ENCODE peak calls at places on chromosomes 4 and X, in nine cellular contexts. Y is hepatocyte, B is neural progenitor cell, E is GM23338, O is HCT116, Z is H9, P is K562, J is OCI-LY7, I is GM23248. C is an unnamed sample.

GRCh38 chrX:102154900-102155805 is 624 bp downstream of the BEX5 start:
- DNase-seq in I (peak; percentile 8), O (no peak), E (peak; percentile 11), B (peak; percentile 1), Y (no peak), P (no peak), J (no peak), Z (peak; percentile 26), C (peak; percentile 47)

GRCh38 chr4:106898621-106899230 is 137.4 kb downstream of the DKK2 start:
- DNase-seq in B (peak; percentile 82), I (peak; percentile 84), E (peak; percentile 85), P (peak; percentile 50), J (peak; percentile 51), O (peak; percentile 51), Z (peak; percentile 27), Y (peak; percentile 84), C (peak; percentile 77)

GRCh38 chrX:1496076-1496475 is 40.9 kb downstream of the P2RY8 start:
- DNase-seq in P (no peak), J (peak; percentile 46), I (no peak), Y (no peak), O (no peak), Z (no peak), E (no peak), B (no peak), C (no peak)

GRCh38 chr4:147453561-147454141 is 27.2 kb upstream of the EDNRA start:
- DNase-seq in P (peak; percentile 1), E (peak; percentile 32), I (peak; percentile 10), J (no peak), Y (peak; percentile 24), B (no peak), O (peak; percentile 39), Z (no peak), C (no peak)

GRCh38 chr4:48896845-48897244 is 9.7 kb downstream of the OCIAD2 start:
- DNase-seq in B (no peak), Z (no peak), O (no peak), I (no peak), Y (no peak), J (peak; percentile 13), E (no peak), P (peak; percentile 49), C (no peak)

GRCh38 chrX:50594788-50595187 is 124.2 kb upstream of the DGKK start:
- DNase-seq in I (no peak), J (no peak), E (peak; percentile 86), Y (no peak), P (no peak), B (peak; percentile 44), O (no peak), Z (peak; percentile 76), C (no peak)

GRCh38 chr4:47373174-47373573 is 90.3 kb downstream of the COMMD8 start:
- DNase-seq in O (no peak), I (no peak), B (no peak), J (no peak), Z (no peak), E (no peak), Y (no peak), P (no peak), C (no peak)

GRCh38 chrX:69069876-69070275 is 95.4 kb downstream of the PJA1 start:
- DNase-seq in E (no peak), I (no peak), Z (no peak), P (no peak), J (no peak), O (no peak), Y (no peak), B (no peak), C (no peak)

GRCh38 chr4:113958766-113959540 is 20.5 kb downstream of the ARSJ start:
- DNase-seq in J (no peak), Z (no peak), E (no peak), Y (peak; percentile 69), B (no peak), O (peak; percentile 90), I (peak; percentile 88), P (no peak), C (no peak)

DNA sequence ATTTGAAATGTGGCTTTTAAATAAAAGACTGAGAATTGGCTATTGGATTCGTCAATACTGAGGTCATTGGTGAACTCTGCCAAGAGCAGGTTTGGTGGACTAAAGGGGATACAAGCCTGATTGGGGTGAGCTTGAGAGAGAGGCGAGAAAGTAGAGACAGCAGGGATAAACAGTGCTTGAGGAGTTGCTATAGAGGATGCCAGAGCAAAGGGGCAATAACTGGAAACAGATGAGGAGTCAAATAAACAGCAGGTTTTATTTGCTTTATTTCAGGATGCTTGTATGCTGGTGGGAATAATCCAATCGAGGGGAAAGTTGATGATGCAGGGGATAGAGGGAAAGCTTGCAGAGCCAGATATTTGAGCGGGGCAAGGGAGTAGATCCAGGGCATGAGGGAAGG is 24.0 kb upstream of the ANXA3 start:
- DNase-seq in I (no peak), O (no peak), B (no peak), J (no peak), P (no peak), Y (no peak), Z (no peak), E (no peak), C (no peak)
- H2AFZ ChIP-seq in I (no peak overlapping the region), O (no peak overlapping the region), B (no peak overlapping the region), J (no peak overlapping the region), P (no peak overlapping the region), Y (no peak overlapping the region), Z (no peak overlapping the region), E (no peak overlapping the region), C (no peak overlapping the region)

GRCh38 chr4:76210502-76210901 is 3.1 kb downstream of the SCARB2 start:
- DNase-seq in O (no peak), I (peak; percentile 44), B (no peak), E (no peak), P (no peak), J (no peak), Y (no peak), Z (no peak), C (no peak)

GRCh38 chr4:76206222-76206942 is 7.2 kb downstream of the SCARB2 start:
- DNase-seq in Z (no peak), P (no peak), O (no peak), E (no peak), B (no peak), J (no peak), Y (no peak), I (peak; percentile 62), C (no peak)

GRCh38 chr4:76209876-76210275 is 3.7 kb downstream of the SCARB2 start:
- DNase-seq in O (no peak), E (no peak), Z (no peak), J (no peak), B (no peak), I (no peak), P (no peak), Y (no peak), C (no peak)

GRCh38 chr4:76204936-76205335 is 8.7 kb downstream of the SCARB2 start:
- DNase-seq in B (no peak), O (no peak), J (no peak), I (no peak), E (no peak), Y (no peak), P (no peak), Z (no peak), C (no peak)

GRCh38 chr4:76208005-76208765 is 5.4 kb downstream of the SCARB2 start:
- DNase-seq in Z (no peak), Y (peak; percentile 87), O (no peak), E (no peak), J (no peak), B (no peak), P (peak; percentile 47), I (peak; percentile 95), C (no peak)
- H2AFZ ChIP-seq in Z (no peak overlapping the region), Y (no peak overlapping the region), O (no peak overlapping the region), E (no peak overlapping the region), J (no peak overlapping the region), B (no peak overlapping the region), P (peak overlapping the region; percentile 25), I (peak overlapping the region; percentile 61), C (no peak overlapping the region)

DNA sequence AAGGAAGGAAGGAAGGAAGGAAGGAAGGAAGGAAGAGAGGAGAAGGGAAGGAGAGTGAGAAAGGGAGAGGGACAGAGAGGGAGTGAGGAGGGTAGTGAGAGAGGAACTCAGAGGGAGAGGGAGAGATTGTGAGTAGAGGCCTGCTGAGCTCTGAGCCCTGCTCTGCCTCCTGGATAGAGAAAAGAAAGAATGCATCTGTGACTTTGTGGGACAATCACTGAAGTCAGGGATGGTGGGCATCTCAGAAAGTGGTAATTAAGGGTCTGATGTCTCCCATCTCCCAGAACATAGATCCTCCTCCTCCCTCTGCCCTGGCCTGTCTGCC is 142.9 kb upstream of the BANK1 start:
- DNase-seq in E (no peak), P (no peak), I (no peak), Z (no peak), O (no peak), Y (no peak), B (no peak), J (no peak), C (no peak)
- H2AFZ ChIP-seq in E (no peak overlapping the region), P (no peak overlapping the region), I (no peak overlapping the region), Z (no peak overlapping the region), O (no peak overlapping the region), Y (no peak overlapping the region), B (peak overlapping the region; percentile 48), J (no peak overlapping the region), C (no peak overlapping the region)

GRCh38 chr4:87117051-87117729 is 103.2 kb downstream of the KLHL8 start:
- DNase-seq in B (peak; percentile 18), J (no peak), I (no peak), Y (no peak), E (peak; percentile 43), Z (no peak), P (no peak), O (no peak), C (no peak)
- H2AFZ ChIP-seq in B (no peak overlapping the region), J (no peak overlapping the region), I (no peak overlapping the region), Y (no peak overlapping the region), E (no peak overlapping the region), Z (no peak overlapping the region), P (no peak overlapping the region), O (no peak overlapping the region), C (no peak overlapping the region)

GRCh38 chr4:162322054-162322453 is 158.3 kb upstream of the FSTL5 start:
- DNase-seq in J (no peak), E (no peak), B (no peak), Y (no peak), Z (no peak), P (no peak), O (no peak), I (no peak), C (no peak)
- H2AFZ ChIP-seq in J (no peak overlapping the region), E (no peak overlapping the region), B (no peak overlapping the region), Y (no peak overlapping the region), Z (no peak overlapping the region), P (no peak overlapping the region), O (no peak overlapping the region), I (no peak overlapping the region), C (no peak overlapping the region)

GRCh38 chr4:154422152-154422551 is 69.4 kb downstream of the DCHS2 start:
- DNase-seq in B (no peak), O (no peak), E (no peak), Y (no peak), Z (no peak), I (no peak), J (no peak), P (no peak), C (no peak)

GRCh38 chr4:154425514-154425913 is 66.1 kb downstream of the DCHS2 start:
- DNase-seq in B (no peak), Z (no peak), E (no peak), Y (no peak), J (no peak), P (no peak), I (no peak), O (no peak), C (no peak)

GRCh38 chr4:154427149-154427548 is 64.5 kb downstream of the DCHS2 start:
- DNase-seq in P (no peak), E (no peak), J (no peak), I (no peak), Y (no peak), O (no peak), B (no peak), Z (no peak), C (no peak)

GRCh38 chr4:154421618-154422017 is 70.0 kb downstream of the DCHS2 start:
- DNase-seq in I (no peak), J (peak; percentile 62), O (no peak), Z (no peak), P (no peak), Y (no peak), E (no peak), B (no peak), C (peak; percentile 49)

GRCh38 chr4:154424810-154425484 is 66.7 kb downstream of the DCHS2 start:
- DNase-seq in P (no peak), Z (no peak), I (no peak), J (no peak), O (no peak), Y (no peak), E (no peak), B (no peak), C (no peak)
- H2AFZ ChIP-seq in P (no peak overlapping the region), Z (no peak overlapping the region), I (no peak overlapping the region), J (no peak overlapping the region), O (no peak overlapping the region), Y (no peak overlapping the region), E (no peak overlapping the region), B (no peak overlapping the region), C (no peak overlapping the region)

C was measured in Karpas-422.